ENCODE peak calls at places on chromosomes 7 and 10, in four cellular contexts. One of them, this sample, is unnamed.

GRCh38 chr10:132493246-132493755 is 44.3 kb upstream of the INPP5A start:
- DNase-seq in K562: no peak
- DNase-seq in H1: no peak
- DNase-seq in HepG2: no peak
- DNase-seq in this sample: no peak

GRCh38 chr7:82678716-82679115 is 235.1 kb upstream of the CACNA2D1 start:
- DNase-seq in K562: no peak
- DNase-seq in H1: no peak
- DNase-seq in HepG2: no peak
- DNase-seq in this sample: no peak

GRCh38 chr10:55500931-55501559 is 700.0 kb upstream of the PCDH15 start:
- DNase-seq in K562: peak; percentile 4
- DNase-seq in H1: peak; percentile 69
- DNase-seq in HepG2: peak; percentile 31
- DNase-seq in this sample: no peak

GRCh38 chr7:100679927-100680588 is 6.5 kb downstream of the GNB2 start:
- DNase-seq in K562: peak; percentile 49
- DNase-seq in H1: no peak
- DNase-seq in HepG2: no peak
- DNase-seq in this sample: peak; percentile 19

GRCh38 chr7:44103941-44104879 is at the start of gene AEBP1:
- DNase-seq in K562: no peak
- DNase-seq in H1: peak; percentile 78
- DNase-seq in HepG2: no peak
- DNase-seq in this sample: no peak

GRCh38 chr7:1715671-1716074 is 45.6 kb downstream of the ELFN1 start:
- DNase-seq in K562: no peak
- DNase-seq in H1: no peak
- DNase-seq in HepG2: no peak
- DNase-seq in this sample: no peak

GRCh38 chr10:11170993-11171416 is 153.3 kb downstream of the CELF2 start:
- DNase-seq in K562: no peak
- DNase-seq in H1: peak; percentile 6
- DNase-seq in HepG2: no peak
- DNase-seq in this sample: no peak

GRCh38 chr10:108130575-108130974 is 966.1 kb upstream of the SORCS1 start:
- DNase-seq in K562: no peak
- DNase-seq in H1: no peak
- DNase-seq in HepG2: no peak
- DNase-seq in this sample: no peak

DNA sequence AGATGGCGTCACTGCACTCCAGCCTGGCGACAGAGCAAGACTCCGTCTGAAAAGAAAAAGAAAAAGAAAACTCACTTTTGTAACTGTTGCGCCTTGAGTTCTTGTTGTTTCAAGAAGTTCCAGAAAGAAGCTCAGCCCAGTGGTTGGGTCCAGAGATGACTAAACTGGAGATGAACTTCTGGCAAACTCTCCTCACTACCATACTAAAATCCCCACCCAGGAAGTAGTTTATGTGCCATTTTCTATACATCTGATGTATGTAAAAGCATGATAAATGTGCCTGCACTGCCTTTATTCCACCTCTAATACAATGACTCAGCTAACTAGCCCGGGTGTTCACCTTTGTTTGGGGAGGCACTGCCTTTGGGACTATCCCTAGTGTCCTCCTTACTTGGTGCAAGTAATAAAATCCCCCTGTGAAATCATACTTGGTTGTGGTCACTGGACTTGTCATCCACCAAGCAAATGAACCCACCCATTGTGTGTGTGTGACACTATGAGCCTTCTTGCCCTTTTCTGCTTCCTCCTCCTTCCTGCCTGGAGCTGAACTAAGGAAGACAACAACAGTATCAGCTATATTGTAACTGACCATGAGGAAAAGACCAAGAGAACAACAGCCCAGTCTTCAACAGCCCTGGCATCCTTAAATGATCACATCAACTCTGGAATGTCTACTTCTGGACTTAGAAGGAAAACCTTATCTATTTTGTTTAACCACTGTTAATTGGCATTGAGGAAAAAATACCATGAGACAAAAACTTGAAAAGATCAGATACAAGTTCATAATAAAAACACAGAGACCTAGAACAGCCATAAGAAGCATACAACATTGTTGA is 33.6 kb downstream of the JMJD1C start:
- DNase-seq in K562: no peak
- DNase-seq in H1: no peak
- DNase-seq in HepG2: no peak
- DNase-seq in this sample: no peak
- TF ChIP-seq TAF1 in K562: no peak
- TF ChIP-seq TAF1 in H1: no peak
- TF ChIP-seq TAF1 in HepG2: no peak
- TF ChIP-seq TAF1 in this sample: no peak

DNA sequence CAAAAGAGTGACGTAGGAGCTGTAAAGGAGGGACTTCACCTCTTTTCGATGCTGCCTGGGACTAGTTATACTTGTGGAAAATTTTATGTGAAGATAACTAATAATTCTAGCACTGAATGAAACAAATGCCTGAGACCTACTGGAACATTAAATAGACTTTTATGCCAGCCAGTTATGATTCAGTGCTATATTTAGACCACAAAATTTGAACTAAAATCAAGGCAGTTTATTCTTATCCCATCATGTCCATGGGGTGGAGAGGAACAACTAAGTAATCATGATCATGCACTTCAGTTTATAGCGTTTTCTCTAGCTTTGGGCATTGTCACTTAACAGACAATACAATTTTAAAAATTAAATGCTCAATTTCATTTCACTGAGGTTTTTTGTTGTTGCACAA is 76.7 kb downstream of the ZEB1 start:
- DNase-seq in K562: no peak
- DNase-seq in H1: no peak
- DNase-seq in HepG2: no peak
- DNase-seq in this sample: no peak
- TF ChIP-seq POLR2A in K562: no peak
- TF ChIP-seq POLR2A in H1: no peak
- TF ChIP-seq POLR2A in HepG2: no peak
- TF ChIP-seq POLR2A in this sample: no peak

GRCh38 chr7:128041203-128041602 is 10.0 kb upstream of the LRRC4 start:
- DNase-seq in K562: no peak
- DNase-seq in H1: no peak
- DNase-seq in HepG2: no peak
- DNase-seq in this sample: no peak
- TF ChIP-seq TAF1 in K562: no peak
- TF ChIP-seq TAF1 in H1: no peak
- TF ChIP-seq TAF1 in HepG2: no peak
- TF ChIP-seq TAF1 in this sample: no peak

DNA sequence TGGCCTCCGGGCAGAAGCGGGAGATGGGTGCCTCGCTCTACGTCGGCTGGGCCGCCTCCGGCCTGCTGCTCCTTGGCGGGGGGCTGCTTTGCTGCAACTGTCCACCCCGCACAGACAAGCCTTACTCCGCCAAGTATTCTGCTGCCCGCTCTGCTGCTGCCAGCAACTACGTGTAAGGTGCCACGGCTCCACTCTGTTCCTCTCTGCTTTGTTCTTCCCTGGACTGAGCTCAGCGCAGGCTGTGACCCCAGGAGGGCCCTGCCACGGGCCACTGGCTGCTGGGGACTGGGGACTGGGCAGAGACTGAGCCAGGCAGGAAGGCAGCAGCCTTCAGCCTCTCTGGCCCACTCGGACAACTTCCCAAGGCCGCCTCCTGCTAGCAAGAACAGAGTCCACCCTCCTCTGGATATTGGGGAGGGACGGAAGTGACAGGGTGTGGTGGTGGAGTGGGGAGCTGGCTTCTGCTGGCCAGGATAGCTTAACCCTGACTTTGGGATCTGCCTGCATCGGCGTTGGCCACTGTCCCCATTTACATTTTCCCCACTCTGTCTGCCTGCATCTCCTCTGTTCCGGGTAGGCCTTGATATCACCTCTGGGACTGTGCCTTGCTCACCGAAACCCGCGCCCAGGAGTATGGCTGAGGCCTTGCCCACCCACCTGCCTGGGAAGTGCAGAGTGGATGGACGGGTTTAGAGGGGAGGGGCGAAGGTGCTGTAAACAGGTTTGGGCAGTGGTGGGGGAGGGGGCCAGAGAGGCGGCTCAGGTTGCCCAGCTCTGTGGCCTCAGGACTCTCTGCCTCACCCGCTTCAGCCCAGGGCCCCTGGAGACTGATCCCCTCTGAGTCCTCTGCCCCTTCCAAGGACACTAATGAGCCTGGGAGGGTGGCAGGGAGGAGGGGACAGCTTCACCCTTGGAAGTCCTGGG is 1.1 kb downstream of the CLDN4 start:
- DNase-seq in K562: no peak
- DNase-seq in H1: peak; percentile 91
- DNase-seq in HepG2: peak; percentile 58
- DNase-seq in this sample: no peak
- TF ChIP-seq POLR2A in K562: no peak
- TF ChIP-seq POLR2A in H1: no peak
- TF ChIP-seq POLR2A in HepG2: peak; percentile 41
- TF ChIP-seq POLR2A in this sample: no peak

This sample was measured in GM12892.